ENCODE peak calls at places on chromosomes 1 and 21, in five cellular contexts. One of them, this sample, is unnamed.

GRCh38 chr1:55143686-55144085 is 71.5 kb downstream of the USP24 start:
- DNase-seq in A549: peak; percentile 54
- DNase-seq in H1: peak; percentile 34
- DNase-seq in GM12878: no peak
- DNase-seq in HepG2: peak; percentile 56
- DNase-seq in this sample: peak; percentile 33

GRCh38 chr1:169180167-169180566 is 73.7 kb downstream of the ATP1B1 start:
- DNase-seq in A549: no peak
- DNase-seq in H1: no peak
- DNase-seq in GM12878: no peak
- DNase-seq in HepG2: no peak
- DNase-seq in this sample: no peak

GRCh38 chr1:228323401-228323800 is 83.2 kb downstream of the TRIM11 start:
- DNase-seq in A549: no peak
- DNase-seq in H1: no peak
- DNase-seq in GM12878: no peak
- DNase-seq in HepG2: no peak
- DNase-seq in this sample: no peak

GRCh38 chr1:109644670-109645069 is 11.2 kb upstream of the GSTM4 start:
- DNase-seq in A549: no peak
- DNase-seq in H1: no peak
- DNase-seq in GM12878: no peak
- DNase-seq in HepG2: no peak
- DNase-seq in this sample: no peak

GRCh38 chr1:64135501-64136245 is 67.8 kb upstream of the UBE2U start:
- DNase-seq in A549: no peak
- DNase-seq in H1: no peak
- DNase-seq in GM12878: no peak
- DNase-seq in HepG2: no peak
- DNase-seq in this sample: no peak

GRCh38 chr21:28768753-28769152 is 223.9 kb downstream of the LTN1 start:
- DNase-seq in A549: no peak
- DNase-seq in H1: no peak
- DNase-seq in GM12878: no peak
- DNase-seq in HepG2: no peak
- DNase-seq in this sample: no peak

GRCh38 chr1:208206092-208206698 is 38.0 kb downstream of the PLXNA2 start:
- DNase-seq in A549: no peak
- DNase-seq in H1: no peak
- DNase-seq in GM12878: no peak
- DNase-seq in HepG2: no peak
- DNase-seq in this sample: no peak

GRCh38 chr1:6517435-6517851 is 26.0 kb upstream of the PLEKHG5 start:
- DNase-seq in A549: no peak
- DNase-seq in H1: no peak
- DNase-seq in GM12878: no peak
- DNase-seq in HepG2: no peak
- DNase-seq in this sample: peak; percentile 70

GRCh38 chr1:111221633-111222286 is 5.8 kb upstream of the CHI3L2 start:
- DNase-seq in A549: no peak
- DNase-seq in H1: no peak
- DNase-seq in GM12878: peak; percentile 100
- DNase-seq in HepG2: no peak
- DNase-seq in this sample: peak; percentile 16

GRCh38 chr1:2303781-2304180 is 75.7 kb downstream of the SKI start:
- DNase-seq in A549: no peak
- DNase-seq in H1: no peak
- DNase-seq in GM12878: no peak
- DNase-seq in HepG2: no peak
- DNase-seq in this sample: no peak

GRCh38 chr1:16183157-16183556 is 27.3 kb upstream of the EPHA2 start:
- DNase-seq in A549: peak; percentile 84
- DNase-seq in H1: no peak
- DNase-seq in GM12878: no peak
- DNase-seq in HepG2: no peak
- DNase-seq in this sample: no peak

GRCh38 chr1:23211955-23212354 is 5.3 kb downstream of the HTR1D start:
- DNase-seq in A549: no peak
- DNase-seq in H1: no peak
- DNase-seq in GM12878: no peak
- DNase-seq in HepG2: no peak
- DNase-seq in this sample: no peak

GRCh38 chr1:26999440-26999987 is 6.0 kb downstream of the TRNP1 start:
- DNase-seq in A549: peak; percentile 90
- DNase-seq in H1: peak; percentile 94
- DNase-seq in GM12878: no peak
- DNase-seq in HepG2: peak; percentile 77
- DNase-seq in this sample: no peak

GRCh38 chr1:241272828-241273227 is 84.2 kb downstream of the RGS7 start:
- DNase-seq in A549: no peak
- DNase-seq in H1: no peak
- DNase-seq in GM12878: no peak
- DNase-seq in HepG2: no peak
- DNase-seq in this sample: no peak

GRCh38 chr21:45327458-45328197 is 39.9 kb upstream of the POFUT2 start:
- DNase-seq in A549: no peak
- DNase-seq in H1: no peak
- DNase-seq in GM12878: no peak
- DNase-seq in HepG2: no peak
- DNase-seq in this sample: no peak

GRCh38 chr1:159556931-159557369 is 21.1 kb upstream of the OR10J5 start:
- DNase-seq in A549: no peak
- DNase-seq in H1: no peak
- DNase-seq in GM12878: no peak
- DNase-seq in HepG2: no peak
- DNase-seq in this sample: no peak

GRCh38 chr21:23921670-23922418 is 1685.4 kb downstream of the MRPL39 start:
- DNase-seq in A549: no peak
- DNase-seq in H1: no peak
- DNase-seq in GM12878: no peak
- DNase-seq in HepG2: no peak
- DNase-seq in this sample: peak; percentile 88

GRCh38 chr1:204087181-204087892 is 14.4 kb downstream of the SOX13 start:
- DNase-seq in A549: no peak
- DNase-seq in H1: no peak
- DNase-seq in GM12878: no peak
- DNase-seq in HepG2: no peak
- DNase-seq in this sample: no peak

GRCh38 chr1:204085876-204086275 is 13.0 kb downstream of the SOX13 start:
- DNase-seq in A549: no peak
- DNase-seq in H1: no peak
- DNase-seq in GM12878: no peak
- DNase-seq in HepG2: no peak
- DNase-seq in this sample: no peak

GRCh38 chr1:204083491-204083890 is 10.6 kb downstream of the SOX13 start:
- DNase-seq in A549: no peak
- DNase-seq in H1: no peak
- DNase-seq in GM12878: no peak
- DNase-seq in HepG2: no peak
- DNase-seq in this sample: no peak

GRCh38 chr1:204081791-204082513 is 9.0 kb downstream of the SOX13 start:
- DNase-seq in A549: no peak
- DNase-seq in H1: no peak
- DNase-seq in GM12878: no peak
- DNase-seq in HepG2: no peak
- DNase-seq in this sample: no peak

GRCh38 chr1:204084247-204084772 is 11.4 kb downstream of the SOX13 start:
- DNase-seq in A549: no peak
- DNase-seq in H1: peak; percentile 87
- DNase-seq in GM12878: no peak
- DNase-seq in HepG2: peak; percentile 75
- DNase-seq in this sample: no peak
- TF ChIP-seq EP300 in A549: no peak
- TF ChIP-seq EP300 in H1: peak; percentile 89
- TF ChIP-seq EP300 in GM12878: no peak
- TF ChIP-seq EP300 in HepG2: no peak
- TF ChIP-seq EP300 in this sample: no peak

GRCh38 chr1:84299536-84300260 is 1.8 kb upstream of the SAMD13 start:
- DNase-seq in A549: no peak
- DNase-seq in H1: no peak
- DNase-seq in GM12878: no peak
- DNase-seq in HepG2: no peak
- DNase-seq in this sample: peak; percentile 13

GRCh38 chr1:84301759-84302380 is 362 bp downstream of the SAMD13 start:
- DNase-seq in A549: no peak
- DNase-seq in H1: no peak
- DNase-seq in GM12878: no peak
- DNase-seq in HepG2: no peak
- DNase-seq in this sample: no peak

GRCh38 chr1:84300501-84300900 is 1.0 kb upstream of the SAMD13 start:
- DNase-seq in A549: no peak
- DNase-seq in H1: no peak
- DNase-seq in GM12878: no peak
- DNase-seq in HepG2: no peak
- DNase-seq in this sample: no peak

GRCh38 chr1:84303154-84303830 is 1.8 kb downstream of the SAMD13 start:
- DNase-seq in A549: no peak
- DNase-seq in H1: no peak
- DNase-seq in GM12878: no peak
- DNase-seq in HepG2: no peak
- DNase-seq in this sample: no peak

DNA sequence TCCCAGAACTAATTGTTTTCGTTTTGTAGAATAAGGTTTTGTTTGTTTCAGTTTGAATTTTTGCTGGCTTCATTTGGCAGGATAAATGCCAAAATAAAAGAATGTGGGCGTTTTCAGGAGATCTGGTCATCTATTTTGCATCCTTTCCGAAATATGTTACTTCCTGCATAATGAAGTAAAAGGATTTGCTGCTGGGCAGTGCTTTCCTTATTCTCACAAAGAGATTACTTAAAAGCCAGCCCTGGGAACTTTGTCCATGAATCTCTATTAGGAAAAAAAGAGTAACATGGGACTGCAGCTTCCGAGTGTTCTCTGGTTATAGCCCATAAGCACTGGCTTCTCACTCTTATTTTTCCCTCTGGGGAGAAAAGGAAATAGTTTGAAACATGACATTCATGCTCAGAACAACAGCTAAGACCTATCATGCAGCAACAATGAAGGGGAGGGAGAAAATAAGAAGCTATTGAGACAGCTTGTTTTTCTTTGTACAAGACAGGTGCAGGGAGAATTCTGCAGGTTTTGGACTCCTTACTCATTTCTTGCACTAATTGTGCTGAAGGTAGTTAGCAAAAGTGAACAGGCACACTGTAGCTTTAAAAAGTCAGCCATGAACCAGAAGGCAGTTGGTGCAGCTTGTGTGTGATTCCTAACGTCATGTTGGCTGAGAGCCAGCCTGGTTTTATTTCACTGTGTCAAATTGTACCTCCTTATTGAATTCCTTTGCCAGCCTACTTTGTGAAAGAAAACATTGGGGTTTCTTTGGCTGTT is at the start of gene SAMD13:
- DNase-seq in A549: peak; percentile 70
- DNase-seq in H1: no peak
- DNase-seq in GM12878: peak; percentile 37
- DNase-seq in HepG2: no peak
- DNase-seq in this sample: no peak
- TF ChIP-seq KDM1A in A549: no peak
- TF ChIP-seq KDM1A in H1: no peak
- TF ChIP-seq KDM1A in GM12878: no peak
- TF ChIP-seq KDM1A in HepG2: no peak
- TF ChIP-seq KDM1A in this sample: no peak

GRCh38 chr1:116372651-116373444 is at the start of gene ATP1A1:
- DNase-seq in A549: peak; percentile 85
- DNase-seq in H1: peak; percentile 89
- DNase-seq in GM12878: peak; percentile 70
- DNase-seq in HepG2: peak; percentile 85
- DNase-seq in this sample: peak; percentile 97
- TF ChIP-seq EP300 in A549: no peak
- TF ChIP-seq EP300 in H1: peak; percentile 7
- TF ChIP-seq EP300 in GM12878: no peak
- TF ChIP-seq EP300 in HepG2: no peak
- TF ChIP-seq EP300 in this sample: peak; percentile 55

GRCh38 chr1:10599194-10599861 is 124.6 kb downstream of the PEX14 start:
- DNase-seq in A549: peak; percentile 81
- DNase-seq in H1: no peak
- DNase-seq in GM12878: no peak
- DNase-seq in HepG2: peak; percentile 87
- DNase-seq in this sample: no peak
- TF ChIP-seq KDM1A in A549: no peak
- TF ChIP-seq KDM1A in H1: no peak
- TF ChIP-seq KDM1A in GM12878: no peak
- TF ChIP-seq KDM1A in HepG2: no peak
- TF ChIP-seq KDM1A in this sample: no peak

DNA sequence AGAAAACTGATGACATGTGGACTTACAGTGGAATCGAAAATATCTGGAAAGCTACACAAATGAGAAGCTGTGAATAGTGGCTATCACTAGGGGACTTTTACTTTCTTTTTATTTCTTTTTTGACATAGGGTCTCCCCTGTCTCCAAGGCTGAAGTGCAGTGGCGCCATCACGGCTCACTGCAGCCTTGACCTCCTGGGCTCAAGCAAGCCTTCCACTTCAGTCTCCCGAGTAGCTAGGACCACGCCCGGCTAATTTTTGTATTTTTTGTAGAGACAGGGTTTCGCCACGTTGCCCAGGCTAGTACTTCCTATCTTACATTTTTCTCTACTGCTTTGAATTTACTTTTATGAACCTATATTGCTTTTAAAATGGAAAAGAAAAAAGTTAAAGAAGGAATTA is 10.5 kb downstream of the TMEM35B start:
- DNase-seq in A549: no peak
- DNase-seq in H1: no peak
- DNase-seq in GM12878: no peak
- DNase-seq in HepG2: no peak
- DNase-seq in this sample: no peak
- TF ChIP-seq EP300 in A549: no peak
- TF ChIP-seq EP300 in H1: no peak
- TF ChIP-seq EP300 in GM12878: no peak
- TF ChIP-seq EP300 in HepG2: no peak
- TF ChIP-seq EP300 in this sample: no peak

GRCh38 chr1:222643603-222643936 is 25.7 kb downstream of the MIA3 start:
- DNase-seq in A549: peak; percentile 79
- DNase-seq in H1: no peak
- DNase-seq in GM12878: no peak
- DNase-seq in HepG2: peak; percentile 14
- DNase-seq in this sample: no peak
- TF ChIP-seq KDM1A in A549: no peak
- TF ChIP-seq KDM1A in H1: no peak
- TF ChIP-seq KDM1A in GM12878: no peak
- TF ChIP-seq KDM1A in HepG2: no peak
- TF ChIP-seq KDM1A in this sample: no peak

This sample was measured in K562.